ENCODE peak calls at places on chromosomes 7 and 10, in five cellular contexts. A, K, T, M and H are unnamed samples.

GRCh38 chr10:72009430-72010081 is 45.4 kb downstream of the CHST3 start:
- DNase-seq in A (peak), K (peak), T (no peak), M (peak), H (peak)

GRCh38 chr10:14740684-14741247 is 33.9 kb downstream of the FAM107B start:
- DNase-seq in A (no peak), K (peak), T (no peak), M (no peak), H (no peak)

GRCh38 chr7:78326870-78327269 is 528.3 kb downstream of the PHTF2 start:
- DNase-seq in A (no peak), K (no peak), T (no peak), M (no peak), H (no peak)

GRCh38 chr7:30888783-30889182 is 22.9 kb upstream of the AQP1 start:
- DNase-seq in A (peak), K (no peak), T (no peak), M (peak), H (no peak)

GRCh38 chr7:113331155-113331898 is 213.0 kb upstream of the SMIM30 start:
- DNase-seq in A (peak), K (no peak), T (peak), M (no peak), H (peak)

GRCh38 chr7:135320277-135320676 is 86.6 kb downstream of the STRA8 start:
- DNase-seq in A (peak), K (peak), T (no peak), M (no peak), H (no peak)

GRCh38 chr7:74479961-74480829 is 26.5 kb downstream of the GTF2IRD1 start:
- DNase-seq in A (peak), K (peak), T (peak), M (peak), H (peak)

GRCh38 chr7:27883726-27884125 is 143.8 kb downstream of the TAX1BP1 start:
- DNase-seq in A (no peak), K (no peak), T (no peak), M (no peak), H (no peak)

GRCh38 chr10:43352951-43353350 is 18.5 kb upstream of the FXYD4 start:
- DNase-seq in A (no peak), K (no peak), T (no peak), M (no peak), H (no peak)

GRCh38 chr7:155460926-155461613 is 3.1 kb downstream of the EN2 start:
- DNase-seq in A (no peak), K (no peak), T (no peak), M (no peak), H (no peak)

GRCh38 chr10:94583164-94583563 is 37.6 kb downstream of the HELLS start:
- DNase-seq in A (no peak), K (no peak), T (no peak), M (no peak), H (no peak)

DNA sequence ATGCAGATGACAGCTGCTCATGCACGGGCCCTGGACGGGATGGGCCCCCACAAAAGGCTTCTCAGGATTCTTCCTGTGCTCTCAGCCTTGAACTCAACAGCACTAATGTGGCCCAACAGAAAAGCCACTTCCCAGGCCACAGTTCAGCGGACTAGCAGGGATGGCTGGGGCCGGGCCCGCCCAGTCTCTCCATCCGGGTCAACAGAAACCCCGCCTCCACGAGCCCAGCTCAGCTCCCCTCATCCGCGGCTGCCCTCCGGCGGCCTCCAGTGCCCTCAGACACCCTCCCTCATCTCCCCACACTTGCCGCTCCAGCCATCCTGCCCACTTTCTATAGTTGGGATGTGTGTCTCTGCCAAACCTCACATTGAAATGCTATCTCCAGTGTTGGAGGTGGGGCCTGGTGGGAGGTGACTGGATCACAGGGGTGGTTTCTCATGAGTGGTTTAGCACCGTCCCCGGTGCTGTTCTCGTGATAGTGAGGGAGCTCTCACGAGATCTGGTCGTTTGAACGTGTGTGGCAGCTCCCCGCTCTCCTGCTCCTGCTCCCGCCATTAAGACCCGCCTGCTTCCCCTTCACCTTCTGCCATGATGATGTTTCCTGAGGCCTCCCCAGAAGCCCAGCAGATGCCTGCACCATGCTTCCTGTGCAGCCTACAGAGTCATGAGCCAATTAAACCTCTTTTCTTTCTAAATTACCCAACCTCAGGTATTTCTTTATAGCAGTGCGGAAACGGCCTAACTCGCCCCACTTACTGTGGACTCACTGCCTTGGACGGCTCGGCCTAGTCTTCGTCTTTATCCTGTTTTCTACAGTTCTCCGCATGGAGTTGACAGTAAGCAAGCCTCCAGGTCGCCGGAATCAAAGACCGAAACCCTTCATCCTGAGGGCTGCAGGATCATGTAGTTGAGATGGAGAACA is 169.9 kb upstream of the RNF32 start:
- DNase-seq in A (no peak), K (no peak), T (peak), M (no peak), H (peak)
- TF ChIP-seq CTCF in A (no peak), K (no peak), T (no peak), M (no peak), H (no peak)

DNA sequence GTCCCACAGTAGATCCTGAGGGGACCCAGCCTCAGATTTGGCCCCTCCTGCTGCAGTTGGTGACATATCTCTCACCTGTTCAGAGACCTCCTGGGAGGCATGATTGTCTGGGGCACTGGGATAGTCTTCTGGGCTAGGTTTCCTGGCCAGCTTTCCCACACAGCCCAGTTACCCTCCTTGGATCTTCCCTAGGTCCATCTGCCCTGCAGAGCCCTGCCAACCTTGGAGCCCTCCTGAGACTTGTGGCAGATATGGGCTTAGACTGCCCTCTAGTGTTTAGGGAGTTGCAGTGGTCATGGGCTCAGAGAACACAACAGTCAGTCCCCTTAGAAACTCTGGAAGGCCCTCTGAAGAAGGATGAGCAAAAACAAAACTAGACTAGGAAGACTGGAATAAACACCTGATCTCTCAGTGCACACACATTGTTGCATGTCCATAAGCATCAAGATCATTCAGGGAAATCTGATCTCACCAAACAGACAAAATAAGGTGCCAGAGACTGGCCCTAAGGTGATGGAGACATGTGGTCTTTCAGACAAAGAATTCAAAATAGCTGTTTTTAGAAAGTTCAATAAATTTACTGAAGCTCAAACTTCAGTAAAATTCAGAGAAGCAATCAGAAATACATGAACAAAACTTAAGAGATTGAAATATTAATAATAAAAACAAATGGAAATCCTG is 324.6 kb downstream of the ATRNL1 start:
- DNase-seq in A (peak), K (no peak), T (peak), M (peak), H (peak)
- TF ChIP-seq CTCF in A (peak), K (peak), T (peak), M (peak), H (peak)

GRCh38 chr10:127826161-127826740 is 66.5 kb downstream of the CLRN3 start:
- DNase-seq in A (peak), K (no peak), T (no peak), M (no peak), H (no peak)
- TF ChIP-seq CTCF in A (no peak), K (no peak), T (no peak), M (no peak), H (no peak)

GRCh38 chr7:42138691-42139090 is 98.3 kb downstream of the GLI3 start:
- DNase-seq in A (no peak), K (no peak), T (peak), M (no peak), H (no peak)
- TF ChIP-seq CTCF in A (no peak), K (no peak), T (no peak), M (no peak), H (no peak)

DNA sequence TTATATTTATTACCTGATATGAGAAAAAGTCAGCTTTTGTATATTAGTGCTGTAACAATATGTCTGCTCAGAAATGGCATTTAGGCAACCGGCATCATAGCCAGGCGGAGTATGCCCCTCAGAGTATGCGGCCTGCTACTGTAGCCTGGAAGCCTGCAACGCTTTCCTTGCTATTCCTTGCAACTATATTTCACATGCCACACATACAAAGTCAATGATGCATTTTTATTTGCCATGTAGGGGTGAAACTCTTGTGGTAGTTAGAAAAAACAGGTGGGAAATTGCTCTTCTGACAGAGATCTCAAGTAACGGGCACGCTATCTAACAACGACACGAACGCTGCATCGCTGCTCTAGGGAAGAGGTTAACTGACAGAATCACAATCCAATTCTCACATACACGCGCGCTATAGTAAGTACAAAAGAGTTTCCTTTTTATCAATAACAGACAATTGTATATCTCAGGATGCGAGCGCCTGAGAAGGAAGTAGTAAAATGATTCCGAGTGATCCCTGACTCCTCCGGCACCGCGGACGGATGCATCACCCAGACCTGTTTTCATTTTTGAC is 5.9 kb downstream of the EBF3 start:
- DNase-seq in A (peak), K (no peak), T (no peak), M (no peak), H (no peak)
- TF ChIP-seq CTCF in A (peak), K (no peak), T (no peak), M (no peak), H (peak)